ENCODE peak calls at places on chromosomes 13 and 19, in seven cellular contexts. One of them, this sample, is unnamed.

GRCh38 chr19:10761443-10762242 is 43.8 kb downstream of the DNM2 start:
- DNase-seq in tibial artery: no peak
- DNase-seq in left ventricle myocardium inferior: no peak
- DNase-seq in CD8-positive, alpha-beta T cell: no peak
- DNase-seq in endothelial cell: no peak
- DNase-seq in right lobe of liver: no peak
- DNase-seq in endodermal cell: no peak
- DNase-seq in this sample: no peak

GRCh38 chr19:31071157-31071855 is 277.9 kb downstream of the TSHZ3 start:
- DNase-seq in endothelial cell: no peak
- DNase-seq in endodermal cell: no peak
- DNase-seq in right lobe of liver: no peak
- DNase-seq in CD8-positive, alpha-beta T cell: no peak
- DNase-seq in left ventricle myocardium inferior: no peak
- DNase-seq in tibial artery: no peak
- DNase-seq in this sample: no peak

GRCh38 chr19:12721656-12722565 is 1.8 kb downstream of the TNPO2 start:
- DNase-seq in tibial artery: peak
- DNase-seq in CD8-positive, alpha-beta T cell: peak
- DNase-seq in endothelial cell: peak
- DNase-seq in left ventricle myocardium inferior: peak
- DNase-seq in right lobe of liver: peak
- DNase-seq in endodermal cell: peak
- DNase-seq in this sample: no peak

GRCh38 chr13:99886706-99887105 is 84.9 kb downstream of the ZIC5 start:
- DNase-seq in CD8-positive, alpha-beta T cell: no peak
- DNase-seq in left ventricle myocardium inferior: no peak
- DNase-seq in endodermal cell: peak
- DNase-seq in endothelial cell: no peak
- DNase-seq in tibial artery: no peak
- DNase-seq in right lobe of liver: no peak
- DNase-seq in this sample: no peak

GRCh38 chr13:99553033-99553432 is 51.8 kb downstream of the TM9SF2 start:
- DNase-seq in left ventricle myocardium inferior: no peak
- DNase-seq in tibial artery: no peak
- DNase-seq in CD8-positive, alpha-beta T cell: no peak
- DNase-seq in endodermal cell: no peak
- DNase-seq in endothelial cell: no peak
- DNase-seq in right lobe of liver: no peak
- DNase-seq in this sample: no peak

GRCh38 chr13:98143157-98143553 is 261 bp downstream of the FARP1 start:
- DNase-seq in endothelial cell: peak
- DNase-seq in endodermal cell: peak
- DNase-seq in tibial artery: peak
- DNase-seq in left ventricle myocardium inferior: peak
- DNase-seq in right lobe of liver: no peak
- DNase-seq in CD8-positive, alpha-beta T cell: no peak
- DNase-seq in this sample: no peak

GRCh38 chr13:53138369-53139036 is 109.9 kb downstream of the OLFM4 start:
- DNase-seq in endothelial cell: no peak
- DNase-seq in endodermal cell: no peak
- DNase-seq in tibial artery: peak
- DNase-seq in left ventricle myocardium inferior: peak
- DNase-seq in right lobe of liver: no peak
- DNase-seq in CD8-positive, alpha-beta T cell: no peak
- DNase-seq in this sample: no peak

GRCh38 chr19:17755977-17756670 is 4.8 kb downstream of the FCHO1 start:
- DNase-seq in right lobe of liver: no peak
- DNase-seq in endothelial cell: peak
- DNase-seq in CD8-positive, alpha-beta T cell: peak
- DNase-seq in left ventricle myocardium inferior: no peak
- DNase-seq in tibial artery: no peak
- DNase-seq in endodermal cell: peak
- DNase-seq in this sample: no peak

GRCh38 chr19:33797821-33798633 is 1.4 kb downstream of the KCTD15 start:
- DNase-seq in left ventricle myocardium inferior: peak
- DNase-seq in endothelial cell: peak
- DNase-seq in right lobe of liver: peak
- DNase-seq in endodermal cell: peak
- DNase-seq in CD8-positive, alpha-beta T cell: no peak
- DNase-seq in tibial artery: peak
- DNase-seq in this sample: no peak

GRCh38 chr19:53916004-53916403 is 6.9 kb downstream of the CACNG7 start:
- DNase-seq in endodermal cell: no peak
- DNase-seq in left ventricle myocardium inferior: no peak
- DNase-seq in right lobe of liver: no peak
- DNase-seq in CD8-positive, alpha-beta T cell: no peak
- DNase-seq in tibial artery: no peak
- DNase-seq in endothelial cell: no peak
- DNase-seq in this sample: no peak

GRCh38 chr13:79141082-79141481 is 265.0 kb downstream of the RBM26 start:
- DNase-seq in CD8-positive, alpha-beta T cell: no peak
- DNase-seq in right lobe of liver: no peak
- DNase-seq in tibial artery: no peak
- DNase-seq in left ventricle myocardium inferior: no peak
- DNase-seq in endodermal cell: no peak
- DNase-seq in endothelial cell: no peak
- DNase-seq in this sample: no peak

GRCh38 chr19:34428549-34429285 is 536 bp downstream of the UBA2 start:
- DNase-seq in endothelial cell: peak
- DNase-seq in left ventricle myocardium inferior: peak
- DNase-seq in right lobe of liver: peak
- DNase-seq in endodermal cell: no peak
- DNase-seq in tibial artery: peak
- DNase-seq in CD8-positive, alpha-beta T cell: peak
- DNase-seq in this sample: no peak

GRCh38 chr19:47035127-47035494 is 13.3 kb downstream of the TMEM160 start:
- DNase-seq in CD8-positive, alpha-beta T cell: no peak
- DNase-seq in right lobe of liver: no peak
- DNase-seq in left ventricle myocardium inferior: no peak
- DNase-seq in endodermal cell: peak
- DNase-seq in tibial artery: no peak
- DNase-seq in endothelial cell: no peak
- DNase-seq in this sample: no peak

GRCh38 chr13:101626925-101627555 is 174.6 kb downstream of the ITGBL1 start:
- DNase-seq in right lobe of liver: no peak
- DNase-seq in tibial artery: no peak
- DNase-seq in left ventricle myocardium inferior: no peak
- DNase-seq in endodermal cell: no peak
- DNase-seq in endothelial cell: no peak
- DNase-seq in CD8-positive, alpha-beta T cell: no peak
- DNase-seq in this sample: no peak

GRCh38 chr19:17172624-17173345 is 42.4 kb upstream of the USE1 start:
- DNase-seq in right lobe of liver: no peak
- DNase-seq in CD8-positive, alpha-beta T cell: no peak
- DNase-seq in endothelial cell: no peak
- DNase-seq in left ventricle myocardium inferior: no peak
- DNase-seq in endodermal cell: no peak
- DNase-seq in tibial artery: no peak
- DNase-seq in this sample: no peak

GRCh38 chr13:33636955-33637670 is 180.8 kb upstream of the RFC3 start:
- DNase-seq in right lobe of liver: no peak
- DNase-seq in left ventricle myocardium inferior: no peak
- DNase-seq in tibial artery: no peak
- DNase-seq in CD8-positive, alpha-beta T cell: no peak
- DNase-seq in endodermal cell: no peak
- DNase-seq in endothelial cell: no peak
- DNase-seq in this sample: no peak

GRCh38 chr13:99656092-99656745 is 154.9 kb downstream of the TM9SF2 start:
- DNase-seq in tibial artery: peak
- DNase-seq in right lobe of liver: peak
- DNase-seq in endodermal cell: peak
- DNase-seq in left ventricle myocardium inferior: peak
- DNase-seq in CD8-positive, alpha-beta T cell: peak
- DNase-seq in endothelial cell: peak
- DNase-seq in this sample: peak

GRCh38 chr19:49875801-49876421 is 1.2 kb downstream of the AKT1S1 start:
- DNase-seq in tibial artery: peak
- DNase-seq in right lobe of liver: peak
- DNase-seq in endodermal cell: peak
- DNase-seq in endothelial cell: peak
- DNase-seq in left ventricle myocardium inferior: peak
- DNase-seq in CD8-positive, alpha-beta T cell: peak
- DNase-seq in this sample: peak

GRCh38 chr13:58619396-58620113 is 988.0 kb downstream of the PCDH17 start:
- DNase-seq in endodermal cell: peak
- DNase-seq in left ventricle myocardium inferior: no peak
- DNase-seq in CD8-positive, alpha-beta T cell: no peak
- DNase-seq in tibial artery: no peak
- DNase-seq in endothelial cell: no peak
- DNase-seq in right lobe of liver: no peak
- DNase-seq in this sample: no peak

GRCh38 chr13:49258097-49258796 is 10.5 kb downstream of the CDADC1 start:
- DNase-seq in endothelial cell: no peak
- DNase-seq in left ventricle myocardium inferior: no peak
- DNase-seq in CD8-positive, alpha-beta T cell: no peak
- DNase-seq in right lobe of liver: no peak
- DNase-seq in tibial artery: no peak
- DNase-seq in endodermal cell: no peak
- DNase-seq in this sample: no peak

GRCh38 chr13:102707465-102707864 is 12.6 kb upstream of the METTL21C start:
- DNase-seq in left ventricle myocardium inferior: no peak
- DNase-seq in tibial artery: no peak
- DNase-seq in right lobe of liver: no peak
- DNase-seq in CD8-positive, alpha-beta T cell: no peak
- DNase-seq in endothelial cell: no peak
- DNase-seq in endodermal cell: no peak
- DNase-seq in this sample: no peak

GRCh38 chr13:98576215-98576945 is 527 bp downstream of the STK24 start:
- DNase-seq in CD8-positive, alpha-beta T cell: peak
- DNase-seq in right lobe of liver: peak
- DNase-seq in tibial artery: peak
- DNase-seq in left ventricle myocardium inferior: peak
- DNase-seq in endodermal cell: peak
- DNase-seq in endothelial cell: peak
- DNase-seq in this sample: peak

GRCh38 chr19:8545743-8546142 is 31.5 kb downstream of the MYO1F start:
- DNase-seq in tibial artery: no peak
- DNase-seq in CD8-positive, alpha-beta T cell: no peak
- DNase-seq in left ventricle myocardium inferior: no peak
- DNase-seq in endodermal cell: no peak
- DNase-seq in endothelial cell: no peak
- DNase-seq in right lobe of liver: no peak
- DNase-seq in this sample: no peak

GRCh38 chr13:76148926-76149325 is 512.8 kb downstream of the LMO7 start:
- DNase-seq in tibial artery: no peak
- DNase-seq in endodermal cell: no peak
- DNase-seq in left ventricle myocardium inferior: no peak
- DNase-seq in endothelial cell: no peak
- DNase-seq in CD8-positive, alpha-beta T cell: no peak
- DNase-seq in right lobe of liver: no peak
- DNase-seq in this sample: no peak

GRCh38 chr19:21023901-21024300 is 3.4 kb downstream of the ZNF430 start:
- DNase-seq in CD8-positive, alpha-beta T cell: no peak
- DNase-seq in left ventricle myocardium inferior: no peak
- DNase-seq in endothelial cell: no peak
- DNase-seq in right lobe of liver: no peak
- DNase-seq in endodermal cell: no peak
- DNase-seq in tibial artery: no peak
- DNase-seq in this sample: no peak

GRCh38 chr13:108005231-108005630 is 210.1 kb downstream of the LIG4 start:
- DNase-seq in CD8-positive, alpha-beta T cell: no peak
- DNase-seq in tibial artery: no peak
- DNase-seq in endothelial cell: no peak
- DNase-seq in endodermal cell: no peak
- DNase-seq in left ventricle myocardium inferior: no peak
- DNase-seq in right lobe of liver: no peak
- DNase-seq in this sample: no peak

GRCh38 chr13:30457306-30457891 is 8.3 kb downstream of the HMGB1 start:
- DNase-seq in endothelial cell: no peak
- DNase-seq in right lobe of liver: no peak
- DNase-seq in tibial artery: no peak
- DNase-seq in endodermal cell: no peak
- DNase-seq in CD8-positive, alpha-beta T cell: no peak
- DNase-seq in left ventricle myocardium inferior: no peak
- DNase-seq in this sample: no peak

GRCh38 chr13:39577833-39578232 is 25.2 kb downstream of the LHFPL6 start:
- DNase-seq in tibial artery: no peak
- DNase-seq in CD8-positive, alpha-beta T cell: no peak
- DNase-seq in right lobe of liver: no peak
- DNase-seq in left ventricle myocardium inferior: no peak
- DNase-seq in endodermal cell: no peak
- DNase-seq in endothelial cell: no peak
- DNase-seq in this sample: no peak

DNA sequence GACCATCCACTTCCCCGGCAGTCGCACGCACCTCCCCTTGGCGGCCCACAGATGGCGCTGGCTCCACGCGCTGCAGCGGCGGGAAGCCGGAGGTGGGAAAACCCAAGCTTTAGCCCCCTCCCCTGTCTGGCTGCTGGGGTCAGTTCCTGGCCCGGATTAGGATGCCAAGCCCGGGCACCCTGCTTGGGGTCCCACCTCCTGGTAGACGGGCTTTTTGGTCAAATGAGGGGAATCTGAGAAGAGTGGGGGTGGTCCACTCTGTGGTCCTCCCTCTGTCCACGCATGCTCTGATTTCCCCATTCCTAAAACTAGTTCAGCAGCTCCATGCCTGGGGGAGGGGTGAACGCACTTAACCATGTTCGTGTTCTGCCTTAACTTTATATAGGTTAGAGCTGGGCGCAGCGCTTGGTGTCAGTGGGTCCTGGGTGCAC is 8.1 kb upstream of the ADGRE2 start:
- DNase-seq in endodermal cell: peak
- DNase-seq in left ventricle myocardium inferior: no peak
- DNase-seq in CD8-positive, alpha-beta T cell: peak
- DNase-seq in right lobe of liver: no peak
- DNase-seq in tibial artery: no peak
- DNase-seq in endothelial cell: peak
- DNase-seq in this sample: no peak
- TF ChIP-seq CTCF in endodermal cell: peak
- TF ChIP-seq CTCF in left ventricle myocardium inferior: peak
- TF ChIP-seq CTCF in CD8-positive, alpha-beta T cell: peak
- TF ChIP-seq CTCF in right lobe of liver: peak
- TF ChIP-seq CTCF in tibial artery: peak
- TF ChIP-seq CTCF in endothelial cell: peak
- TF ChIP-seq CTCF in this sample: peak

GRCh38 chr13:111216166-111216960 is 101.3 kb downstream of the ARHGEF7 start:
- DNase-seq in CD8-positive, alpha-beta T cell: peak
- DNase-seq in tibial artery: no peak
- DNase-seq in endothelial cell: no peak
- DNase-seq in left ventricle myocardium inferior: no peak
- DNase-seq in endodermal cell: peak
- DNase-seq in right lobe of liver: peak
- DNase-seq in this sample: no peak
- TF ChIP-seq CTCF in CD8-positive, alpha-beta T cell: peak
- TF ChIP-seq CTCF in tibial artery: peak
- TF ChIP-seq CTCF in endothelial cell: peak
- TF ChIP-seq CTCF in left ventricle myocardium inferior: peak
- TF ChIP-seq CTCF in endodermal cell: peak
- TF ChIP-seq CTCF in right lobe of liver: peak
- TF ChIP-seq CTCF in this sample: no peak

GRCh38 chr13:28313579-28313978 is 175.2 kb downstream of the PAN3 start:
- DNase-seq in right lobe of liver: no peak
- DNase-seq in tibial artery: no peak
- DNase-seq in CD8-positive, alpha-beta T cell: no peak
- DNase-seq in endodermal cell: peak
- DNase-seq in left ventricle myocardium inferior: no peak
- DNase-seq in endothelial cell: no peak
- DNase-seq in this sample: no peak
- TF ChIP-seq CTCF in right lobe of liver: no peak
- TF ChIP-seq CTCF in tibial artery: no peak
- TF ChIP-seq CTCF in CD8-positive, alpha-beta T cell: no peak
- TF ChIP-seq CTCF in endodermal cell: peak
- TF ChIP-seq CTCF in left ventricle myocardium inferior: peak
- TF ChIP-seq CTCF in endothelial cell: no peak
- TF ChIP-seq CTCF in this sample: no peak

GRCh38 chr19:2064788-2065524 is 13.9 kb upstream of the MKNK2 start:
- DNase-seq in CD8-positive, alpha-beta T cell: no peak
- DNase-seq in left ventricle myocardium inferior: peak
- DNase-seq in endothelial cell: no peak
- DNase-seq in endodermal cell: no peak
- DNase-seq in right lobe of liver: peak
- DNase-seq in tibial artery: peak
- DNase-seq in this sample: no peak
- TF ChIP-seq CTCF in CD8-positive, alpha-beta T cell: no peak
- TF ChIP-seq CTCF in left ventricle myocardium inferior: peak
- TF ChIP-seq CTCF in endothelial cell: no peak
- TF ChIP-seq CTCF in endodermal cell: no peak
- TF ChIP-seq CTCF in right lobe of liver: no peak
- TF ChIP-seq CTCF in tibial artery: no peak
- TF ChIP-seq CTCF in this sample: no peak